ENCODE peak calls at places on chromosomes 11 and 22, in four cellular contexts. V is CD8-positive, alpha-beta T cell; R is dorsolateral prefrontal cortex; N is fibroblast of lung. D is an unnamed sample.

GRCh38 chr11:10529279-10529678 is 11.7 kb downstream of the RNF141 start:
- DNase-seq in V (no peak), N (peak), R (no peak), D (no peak)

GRCh38 chr22:36966851-36967535 is 52.3 kb downstream of the TST start:
- DNase-seq in R (no peak), V (no peak), N (no peak), D (no peak)

GRCh38 chr11:75539459-75540022 is 13.8 kb upstream of the GDPD5 start:
- DNase-seq in N (no peak), V (no peak), R (no peak), D (no peak)

GRCh38 chr11:9951714-9952275 is 287.9 kb downstream of the SWAP70 start:
- DNase-seq in V (no peak), R (no peak), N (no peak), D (no peak)

GRCh38 chr22:49774046-49774445 is 53.6 kb downstream of the BRD1 start:
- DNase-seq in R (no peak), N (no peak), V (no peak), D (no peak)

GRCh38 chr11:74647831-74648230 is 55.4 kb downstream of the POLD3 start:
- DNase-seq in R (no peak), N (no peak), V (no peak), D (no peak)

GRCh38 chr22:33347002-33347401 is 288.8 kb upstream of the SYN3 start:
- DNase-seq in R (no peak), V (no peak), N (no peak), D (no peak)

GRCh38 chr22:30874431-30875370 is 93.9 kb downstream of the MORC2 start:
- DNase-seq in N (no peak), V (no peak), R (no peak), D (no peak)

GRCh38 chr11:16456366-16456765 is 100.0 kb upstream of the SOX6 start:
- DNase-seq in R (no peak), V (no peak), N (peak), D (no peak)

GRCh38 chr22:41946360-41947180 is at the start of gene CENPM:
- DNase-seq in V (peak), R (peak), N (peak), D (peak)

GRCh38 chr11:112588252-112588668 is 327.6 kb upstream of the PLET1 start:
- DNase-seq in R (peak), V (peak), N (peak), D (no peak)

GRCh38 chr11:100761806-100762205 is 74.7 kb downstream of the ARHGAP42 start:
- DNase-seq in R (no peak), V (no peak), N (no peak), D (no peak)

GRCh38 chr22:26476705-26477340 is 6.8 kb downstream of the HPS4 start:
- DNase-seq in N (peak), V (no peak), R (no peak), D (no peak)

GRCh38 chr11:111339758-111340388 is 39.2 kb downstream of the POU2AF1 start:
- DNase-seq in V (no peak), R (no peak), N (no peak), D (no peak)

GRCh38 chr11:72975778-72976520 is 161.7 kb downstream of the ATG16L2 start:
- DNase-seq in V (no peak), N (peak), R (no peak), D (no peak)

GRCh38 chr11:122917311-122917710 is 34.8 kb downstream of the JHY start:
- DNase-seq in N (peak), R (no peak), V (no peak), D (no peak)

GRCh38 chr11:62555464-62556092 is 9.0 kb upstream of the AHNAK start:
- DNase-seq in N (peak), R (no peak), V (no peak), D (peak)

GRCh38 chr11:19519912-19520641 is 192.6 kb upstream of the NAV2 start:
- DNase-seq in V (no peak), N (no peak), R (no peak), D (no peak)

GRCh38 chr11:85423794-85424193 is 203.3 kb downstream of the DLG2 start:
- DNase-seq in V (no peak), N (no peak), R (no peak), D (no peak)

GRCh38 chr11:58057481-58057880 is 26.7 kb downstream of the OR6Q1 start:
- DNase-seq in V (no peak), R (no peak), N (peak), D (no peak)

GRCh38 chr11:72682238-72682872 is 8.1 kb upstream of the PDE2A start:
- DNase-seq in V (no peak), N (no peak), R (no peak), D (no peak)

GRCh38 chr11:84855846-84856245 is 771.3 kb downstream of the DLG2 start:
- DNase-seq in V (no peak), R (no peak), N (peak), D (no peak)

GRCh38 chr11:26841818-26842457 is 120.1 kb upstream of the SLC5A12 start:
- DNase-seq in N (peak), V (no peak), R (no peak), D (no peak)

GRCh38 chr22:27212617-27213177 is 555.3 kb downstream of the MIAT start:
- DNase-seq in R (no peak), V (no peak), N (peak), D (no peak)

GRCh38 chr11:30128269-30128932 is 102.4 kb upstream of the FSHB start:
- DNase-seq in V (no peak), N (peak), R (no peak), D (no peak)

GRCh38 chr22:35629406-35630234 is 12.5 kb upstream of the MB start:
- DNase-seq in N (peak), V (no peak), R (no peak), D (no peak)

GRCh38 chr11:62544521-62545436 is 1.8 kb downstream of the AHNAK start:
- DNase-seq in V (no peak), N (peak), R (no peak), D (peak)

GRCh38 chr11:119322921-119323531 is 6.1 kb upstream of the MCAM start:
- DNase-seq in N (no peak), R (no peak), V (no peak), D (no peak)

GRCh38 chr11:119324124-119324665 is 7.3 kb upstream of the MCAM start:
- DNase-seq in V (no peak), R (no peak), N (no peak), D (no peak)

GRCh38 chr11:119323532-119324033 is 6.7 kb upstream of the MCAM start:
- DNase-seq in V (peak), N (peak), R (peak), D (peak)

GRCh38 chr11:119320593-119321524 is 3.9 kb upstream of the MCAM start:
- DNase-seq in V (peak), N (peak), R (no peak), D (peak)

DNA sequence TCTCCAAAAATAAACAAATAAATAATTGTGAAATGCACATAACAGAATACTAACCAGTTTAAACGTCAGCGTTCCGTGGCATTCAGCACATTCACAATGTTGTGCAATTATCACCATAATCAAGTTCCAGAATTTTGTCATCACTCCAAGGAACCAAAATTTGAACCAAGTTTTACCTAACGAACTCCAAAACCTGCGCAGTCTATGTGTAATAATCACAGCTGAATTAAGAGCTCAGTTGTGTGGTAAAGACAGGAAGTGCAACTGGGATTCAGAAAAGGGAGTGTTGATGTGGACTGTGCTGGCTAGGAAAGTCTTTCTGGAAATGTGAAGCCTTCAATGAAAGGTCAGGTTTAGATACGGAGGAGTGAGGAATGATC is 5.4 kb upstream of the MCAM start:
- DNase-seq in R (no peak), V (no peak), N (no peak), D (no peak)
- TF ChIP-seq CTCF in R (no peak), V (no peak), N (no peak), D (no peak)

DNA sequence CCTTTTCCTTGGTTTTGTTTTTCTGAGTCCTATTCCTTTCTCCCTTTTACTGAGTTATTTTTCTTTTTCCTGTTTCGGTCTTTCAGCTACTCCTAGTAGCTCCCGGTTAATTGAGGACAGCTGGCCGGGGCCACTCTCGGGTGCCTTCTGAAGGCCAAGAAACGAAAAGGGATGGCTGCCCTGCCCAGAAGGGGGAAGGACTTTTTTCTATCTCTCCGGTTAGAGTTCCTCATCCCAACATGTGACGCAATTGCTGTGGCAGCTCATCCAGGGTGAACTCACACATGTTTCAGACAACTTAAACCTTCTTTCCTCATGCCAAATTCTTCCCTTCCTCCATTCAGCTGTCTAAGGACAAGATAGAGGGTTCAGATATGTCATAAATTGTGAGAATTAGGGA is 83.6 kb downstream of the PIWIL4 start:
- DNase-seq in N (no peak), R (no peak), V (no peak), D (no peak)
- TF ChIP-seq CTCF in N (no peak), R (no peak), V (no peak), D (no peak)

GRCh38 chr11:43835104-43835503 is 45.5 kb upstream of the ALKBH3 start:
- DNase-seq in N (peak), R (no peak), V (no peak), D (no peak)

GRCh38 chr11:43833657-43834073 is 47.0 kb upstream of the ALKBH3 start:
- DNase-seq in V (no peak), R (no peak), N (peak), D (no peak)

GRCh38 chr11:43834291-43834690 is 46.3 kb upstream of the ALKBH3 start:
- DNase-seq in R (no peak), V (no peak), N (no peak), D (no peak)

GRCh38 chr11:43832536-43832935 is 48.1 kb upstream of the ALKBH3 start:
- DNase-seq in N (peak), V (no peak), R (no peak), D (no peak)

GRCh38 chr11:43830928-43831440 is 49.6 kb upstream of the ALKBH3 start:
- DNase-seq in R (peak), N (peak), V (peak), D (no peak)
- TF ChIP-seq CTCF in R (no peak), N (no peak), V (no peak), D (no peak)

GRCh38 chr22:43491177-43491576 is 79.4 kb downstream of the MPPED1 start:
- DNase-seq in R (no peak), N (no peak), V (no peak), D (no peak)
- TF ChIP-seq CTCF in R (no peak), N (no peak), V (no peak), D (no peak)

DNA sequence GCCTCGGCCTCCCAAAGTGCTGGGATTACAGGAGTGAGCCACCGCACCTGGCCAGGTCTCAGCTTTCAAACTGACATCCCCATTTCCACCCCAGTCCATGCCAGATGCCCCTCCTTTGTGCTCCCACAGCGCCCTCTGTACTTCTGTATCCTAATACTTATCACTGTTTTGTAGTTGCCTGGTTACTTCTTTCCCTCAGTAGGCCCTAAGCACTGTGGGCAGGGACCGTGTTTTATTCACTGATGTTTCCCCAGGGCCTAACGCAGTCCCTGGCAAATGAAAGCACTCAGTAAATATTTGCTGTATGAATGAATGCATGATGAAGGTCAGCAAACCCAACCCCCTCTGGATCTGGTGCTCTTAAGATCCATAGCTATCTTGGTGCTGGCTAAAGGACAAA is 2.2 kb upstream of the TRIM3 start:
- DNase-seq in R (no peak), V (no peak), N (no peak), D (no peak)
- TF ChIP-seq CTCF in R (no peak), V (no peak), N (no peak), D (no peak)

DNA sequence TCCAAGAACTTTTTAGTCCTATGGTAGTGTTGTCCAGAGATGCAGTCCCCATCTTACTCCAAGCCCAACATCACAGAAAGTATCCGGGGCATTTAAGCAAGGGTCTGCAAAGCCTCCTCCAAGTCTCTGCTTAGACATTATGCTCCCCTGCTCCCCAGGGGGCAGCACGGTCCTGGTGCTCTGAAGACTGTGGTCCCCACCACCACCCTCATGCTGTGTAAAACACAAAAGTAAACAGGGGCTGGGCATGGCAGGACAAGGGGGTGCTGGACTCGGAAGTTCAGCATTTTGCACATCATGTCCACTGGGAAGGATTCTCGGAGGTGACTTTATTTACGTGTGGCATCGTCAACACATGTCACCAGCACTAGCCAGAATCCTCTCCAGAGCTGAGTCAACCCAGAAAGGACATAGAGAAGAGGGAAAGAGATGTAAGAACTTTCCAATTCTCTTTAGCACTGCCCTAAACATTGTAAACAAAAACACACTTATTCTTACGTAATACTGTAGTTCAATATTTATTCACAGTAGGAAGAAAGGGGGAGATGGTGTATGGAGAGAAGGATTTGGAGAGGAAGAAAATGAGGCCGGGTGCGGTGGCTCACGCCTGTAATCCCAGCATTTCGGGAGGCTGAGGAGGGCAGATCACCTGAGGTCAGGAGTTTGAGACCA is 37.7 kb downstream of the TCIRG1 start:
- DNase-seq in R (no peak), V (no peak), N (no peak), D (no peak)
- TF ChIP-seq CTCF in R (no peak), V (no peak), N (peak), D (no peak)

DNA sequence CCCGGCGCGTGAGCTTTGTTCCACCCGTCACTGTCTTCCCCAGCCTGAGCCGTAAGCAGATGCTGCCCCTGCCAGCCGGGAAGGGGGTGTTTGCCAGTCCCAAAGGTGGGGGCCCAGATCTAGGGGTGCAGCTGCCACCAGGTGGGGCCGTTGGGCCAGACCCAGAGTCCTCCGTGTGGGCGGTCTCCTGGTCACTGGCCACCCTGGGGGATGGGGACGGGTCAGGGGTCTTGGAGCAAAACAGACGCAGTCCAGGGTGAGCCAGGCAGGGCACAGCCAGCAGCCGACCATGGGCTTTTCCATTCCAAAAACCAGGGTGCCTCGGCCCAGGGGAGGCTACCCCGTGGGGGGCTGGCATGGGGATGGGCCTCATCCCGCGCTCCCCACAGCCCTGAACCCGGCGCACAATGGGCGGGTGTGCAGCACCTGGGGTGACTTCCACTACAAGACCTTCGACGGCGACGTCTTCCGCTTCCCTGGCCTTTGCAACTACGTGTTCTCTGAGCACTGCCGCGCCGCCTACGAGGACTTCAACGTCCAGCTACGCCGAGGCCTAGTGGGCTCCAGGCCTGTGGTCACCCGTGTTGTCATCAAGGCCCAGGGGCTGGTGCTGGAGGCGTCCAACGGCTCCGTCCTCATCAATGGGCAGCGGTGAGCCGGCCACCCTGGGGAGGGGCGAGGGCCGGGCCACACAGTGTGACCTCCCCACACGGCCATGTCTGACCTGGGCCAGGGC is 3.5 kb downstream of the MUC5B start:
- DNase-seq in R (no peak), V (no peak), N (no peak), D (no peak)
- TF ChIP-seq CTCF in R (no peak), V (no peak), N (no peak), D (no peak)

D was measured in activated B cell treated with CpG ODN at 0.5 μM for 24 hours.